ENCODE peak calls at places on chromosomes 11 and 22, in five cellular contexts. R is CD8-positive, alpha-beta memory T cell; G is amniotic stem cell; Z is foreskin keratinocyte; W is DMS53. D is an unnamed sample.
A peak's percentile ranks its signal among the peaks of the same experiment; 100 is the strongest.

GRCh38 chr11:32118025-32118974 is 27.4 kb downstream of the RCN1 start:
- DNase-seq in W (peak; percentile 38), R (no peak), G (no peak), Z (peak; percentile 66), D (no peak)

GRCh38 chr22:30044369-30044768 is 35.9 kb upstream of the HORMAD2 start:
- DNase-seq in W (peak; percentile 41), R (no peak), G (peak; percentile 75), Z (peak; percentile 83), D (peak; percentile 58)

GRCh38 chr22:50200333-50201190 is at the start of gene SELENOO:
- DNase-seq in G (peak; percentile 61), Z (peak; percentile 65), W (peak; percentile 91), R (peak; percentile 85), D (peak; percentile 92)

GRCh38 chr11:34546511-34547206 is 33.1 kb upstream of the ELF5 start:
- DNase-seq in R (no peak), G (no peak), W (peak; percentile 36), Z (no peak), D (no peak)

GRCh38 chr11:125069008-125069407 is 5.9 kb downstream of the SLC37A2 start:
- DNase-seq in R (no peak), G (no peak), Z (no peak), W (no peak), D (no peak)

GRCh38 chr11:17479284-17480214 is 2.9 kb upstream of the ABCC8 start:
- DNase-seq in R (no peak), G (no peak), W (peak; percentile 74), Z (peak; percentile 34), D (peak; percentile 36)

GRCh38 chr22:38246692-38247091 is 26.1 kb downstream of the TMEM184B start:
- DNase-seq in G (no peak), W (no peak), R (no peak), Z (no peak), D (no peak)

GRCh38 chr22:33539902-33540751 is 380.1 kb downstream of the LARGE1 start:
- DNase-seq in R (no peak), Z (no peak), W (peak; percentile 61), G (no peak), D (no peak)

GRCh38 chr11:117794772-117795629 is 2.0 kb downstream of the DSCAML1 start:
- DNase-seq in W (no peak), R (no peak), G (no peak), Z (no peak), D (no peak)

D was measured in RWPE1.